ENCODE peak calls at places on chromosomes 11 and 22, in four cellular contexts. V, T, I and Z are unnamed samples. For H3K9me3 and H3K4me1, the result is how much of the 10 kb centered on the place peaks cover.

GRCh38 chr11:97290444-97291041 is 900.7 kb downstream of the JRKL start:
- DNase-seq in I (no peak), V (no peak), T (no peak), Z (no peak)

GRCh38 chr22:37472418-37473006 is 13.7 kb downstream of the MFNG start:
- DNase-seq in T (peak), V (no peak), I (peak), Z (no peak)

GRCh38 chr11:46267930-46268329 is 9.5 kb upstream of the CREB3L1 start:
- DNase-seq in V (no peak), I (no peak), T (no peak), Z (no peak)

GRCh38 chr11:61139391-61139790 is 21.8 kb downstream of the VPS37C start:
- DNase-seq in T (no peak), I (no peak), V (no peak), Z (no peak)

GRCh38 chr11:121137005-121137404 is 36.0 kb downstream of the TECTA start:
- DNase-seq in V (no peak), T (no peak), I (no peak), Z (no peak)

GRCh38 chr22:46149493-46149997 is 781 bp upstream of the PPARA start:
- DNase-seq in V (peak), I (peak), T (peak), Z (peak)

GRCh38 chr11:75271730-75272129 is 31.2 kb downstream of the TPBGL start:
- DNase-seq in T (no peak), I (no peak), V (no peak), Z (peak)

GRCh38 chr11:126604461-126604860 is 249.0 kb downstream of the ST3GAL4 start:
- DNase-seq in V (no peak), I (no peak), T (no peak), Z (no peak)

GRCh38 chr11:126111458-126112116 is 48.9 kb upstream of the CDON start:
- DNase-seq in T (no peak), V (no peak), I (no peak), Z (peak)

GRCh38 chr22:20475115-20475436 is 20.5 kb downstream of the KLHL22 start:
- DNase-seq in T (no peak), I (no peak), V (no peak), Z (no peak)

GRCh38 chr22:39039306-39040126 is 1.1 kb upstream of the APOBEC3F start:
- DNase-seq in T (no peak), I (no peak), V (no peak), Z (no peak)
- H3K4me3 ChIP-seq in T (no peak), I (no peak), V (no peak), Z (no peak)

GRCh38 chr11:100525635-100526034 is 161.5 kb upstream of the ARHGAP42 start:
- DNase-seq in T (no peak), V (no peak), I (no peak), Z (no peak)
- H3K9me3 ChIP-seq in T (under half), V (under half), I (under half), Z (under half)

GRCh38 chr11:68818181-68818580 is 23.5 kb downstream of the CPT1A start:
- DNase-seq in I (no peak), T (no peak), V (no peak), Z (no peak)

GRCh38 chr11:68825603-68826002 is 16.1 kb downstream of the CPT1A start:
- DNase-seq in T (no peak), I (peak), V (no peak), Z (no peak)

GRCh38 chr11:68822546-68822945 is 19.2 kb downstream of the CPT1A start:
- DNase-seq in T (no peak), I (no peak), V (no peak), Z (no peak)

GRCh38 chr11:68819362-68819761 is 22.4 kb downstream of the CPT1A start:
- DNase-seq in V (no peak), I (no peak), T (no peak), Z (no peak)

GRCh38 chr11:68821670-68822069 is 20.0 kb downstream of the CPT1A start:
- DNase-seq in T (no peak), I (no peak), V (no peak), Z (no peak)
- H3K4me1 ChIP-seq in T (under half), I (under half), V (under half), Z (under half)

DNA sequence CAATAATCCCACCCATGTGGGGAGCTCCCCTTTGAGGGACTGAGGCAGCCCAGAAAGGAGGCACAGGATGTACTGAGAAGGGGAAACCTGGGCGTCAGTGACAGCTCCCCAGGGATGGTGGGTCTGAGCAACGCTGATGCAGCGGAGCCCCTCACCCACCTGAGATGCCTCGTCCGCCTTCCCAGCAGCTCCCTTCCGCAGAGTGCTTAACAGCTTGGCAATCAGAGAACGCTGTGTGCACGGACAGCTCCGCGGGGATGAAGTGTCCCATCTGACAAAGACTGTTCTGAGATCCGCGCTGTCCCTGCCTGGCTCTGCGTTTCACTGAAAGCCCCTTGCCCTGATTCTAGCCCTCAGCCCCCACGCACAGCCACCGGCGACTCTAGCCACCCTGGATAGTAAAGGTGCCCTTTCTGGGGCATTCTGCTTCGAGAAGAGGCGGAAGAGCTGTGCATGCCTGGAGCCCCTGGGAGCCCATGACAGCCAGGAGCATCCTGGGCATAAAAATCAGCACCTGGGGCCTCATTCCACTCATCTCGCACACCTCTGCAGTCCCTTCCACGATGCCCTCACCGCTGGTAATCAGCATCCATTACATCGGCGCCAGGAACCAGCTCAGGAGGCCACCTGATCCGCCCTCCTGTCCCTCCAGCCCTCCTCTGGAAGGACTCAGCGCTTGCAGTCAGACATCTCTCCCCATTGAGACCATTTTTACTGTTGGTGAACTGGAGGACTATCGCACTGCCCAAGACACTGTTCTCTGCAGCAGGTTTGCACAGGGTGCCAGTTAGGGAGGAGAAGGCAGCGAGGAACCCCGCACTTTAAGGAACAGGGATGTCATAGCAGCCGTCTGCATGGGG is 10.7 kb downstream of the KCNJ5 start:
- DNase-seq in T (no peak), I (no peak), V (no peak), Z (no peak)
- H3K4me3 ChIP-seq in T (no peak), I (no peak), V (no peak), Z (no peak)

GRCh38 chr22:47370448-47371262 is 608.2 kb downstream of the TBC1D22A start:
- DNase-seq in V (no peak), T (no peak), I (no peak), Z (no peak)

GRCh38 chr22:47367993-47368945 is 605.8 kb downstream of the TBC1D22A start:
- DNase-seq in V (no peak), T (no peak), I (no peak), Z (no peak)

GRCh38 chr22:47367107-47367690 is 604.7 kb downstream of the TBC1D22A start:
- DNase-seq in V (no peak), T (no peak), I (no peak), Z (no peak)

GRCh38 chr22:47369431-47370015 is 607.1 kb downstream of the TBC1D22A start:
- DNase-seq in V (no peak), I (no peak), T (no peak), Z (no peak)

DNA sequence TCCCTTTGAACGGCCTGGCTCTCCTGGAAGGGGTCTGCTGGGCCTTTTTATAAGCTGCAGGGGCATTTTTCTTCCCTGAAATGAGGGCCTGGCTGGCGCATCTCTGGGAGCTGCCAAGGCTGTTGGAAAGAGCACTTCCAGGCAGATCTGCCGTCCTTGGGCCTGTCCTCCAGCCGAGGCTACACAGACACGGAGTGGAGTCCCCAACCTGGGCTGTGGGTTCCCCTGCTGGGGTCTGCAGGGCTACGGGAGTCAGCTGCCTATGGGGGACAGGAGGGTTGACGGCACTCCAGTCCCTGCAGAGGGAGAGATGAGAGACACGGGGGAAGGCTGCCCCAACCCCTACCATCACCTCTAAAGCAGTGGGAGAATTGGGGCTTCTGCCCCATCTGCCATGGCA is 606.6 kb downstream of the TBC1D22A start:
- DNase-seq in T (no peak), V (no peak), I (no peak), Z (no peak)
- H3K9me3 ChIP-seq in T (under half), V (under half), I (under half), Z (under half)

DNA sequence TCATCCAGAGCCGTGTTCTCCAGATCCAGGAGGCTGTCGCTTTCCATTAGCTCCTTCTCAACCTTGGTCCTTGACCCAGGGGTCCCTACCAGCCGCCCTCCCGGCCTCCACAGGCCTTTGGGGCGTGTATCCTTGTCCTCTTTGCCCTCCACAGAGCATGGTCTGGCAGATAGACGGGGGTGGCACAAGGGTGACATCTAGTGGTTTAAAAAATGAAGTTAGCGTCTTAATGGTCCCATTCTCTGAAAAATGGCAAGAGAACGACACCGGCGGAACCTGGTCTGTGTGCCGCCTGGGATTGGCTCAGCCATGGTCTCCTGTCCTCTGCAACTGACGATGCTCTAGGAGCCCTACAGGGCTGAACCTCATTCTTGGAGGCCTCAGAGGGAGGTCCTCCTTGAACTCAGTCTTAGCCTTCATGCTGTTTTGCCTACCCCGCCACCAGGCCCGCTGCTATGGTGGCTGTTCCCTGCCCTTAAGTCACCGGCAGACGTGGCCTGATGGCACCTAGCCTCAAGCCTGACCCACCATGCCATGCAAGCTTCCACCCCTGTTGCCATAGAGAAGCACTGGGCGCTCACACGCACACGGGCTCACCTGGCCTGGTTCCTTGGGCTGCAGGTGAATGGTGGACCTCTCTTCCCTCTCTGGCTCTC is 152.1 kb upstream of the SYN3 start:
- DNase-seq in V (no peak), T (peak), I (peak), Z (peak)
- H3K4me1 ChIP-seq in V (under half), T (under half), I (under half), Z (under half)